ENCODE peak calls at places on chromosomes 7 and 10, in six cellular contexts. V is lower lobe of right lung; I is neuronal stem cell; C is CD8-positive, alpha-beta memory T cell; R is GM23248; H is astrocyte. B is an unnamed sample. For H3K4me1, the result is how much of the 10 kb centered on the place peaks cover.

GRCh38 chr7:93194368-93194767 is 31.9 kb downstream of the HEPACAM2 start:
- DNase-seq in V (no peak), I (no peak), C (no peak), R (peak), H (peak), B (peak)

GRCh38 chr10:110212119-110213006 is 5.0 kb downstream of the MXI1 start:
- DNase-seq in V (peak), I (no peak), C (peak), R (peak), H (no peak), B (peak)

GRCh38 chr10:525565-526315 is 163.7 kb downstream of the DIP2C start:
- DNase-seq in V (no peak), I (no peak), C (no peak), R (peak), H (peak), B (no peak)

GRCh38 chr10:80141696-80142460 is 9.3 kb downstream of the PLAC9 start:
- DNase-seq in V (no peak), I (no peak), C (no peak), R (no peak), H (no peak), B (no peak)

GRCh38 chr10:124285587-124286527 is 132.9 kb downstream of the OAT start:
- DNase-seq in V (no peak), I (no peak), C (no peak), R (peak), H (no peak), B (peak)

GRCh38 chr10:78267598-78267997 is 233.9 kb downstream of the RPS24 start:
- DNase-seq in V (no peak), I (no peak), C (no peak), R (peak), H (peak), B (peak)

GRCh38 chr7:117312593-117312992 is 10.3 kb downstream of the WNT2 start:
- DNase-seq in V (no peak), I (no peak), C (no peak), R (peak), H (no peak), B (peak)

GRCh38 chr10:124677871-124678565 is 66.2 kb downstream of the FAM53B start:
- DNase-seq in V (peak), I (no peak), C (no peak), R (peak), H (no peak), B (peak)

GRCh38 chr10:26824015-26824690 is 36.6 kb downstream of the ABI1 start:
- DNase-seq in V (no peak), I (no peak), C (no peak), R (no peak), H (no peak), B (no peak)

GRCh38 chr10:80161321-80162084 is 29.0 kb downstream of the PLAC9 start:
- DNase-seq in V (no peak), I (no peak), C (no peak), R (peak), H (no peak), B (peak)

GRCh38 chr7:107715531-107715930 is 28.4 kb upstream of the CBLL1 start:
- DNase-seq in V (no peak), I (no peak), C (no peak), R (no peak), H (peak), B (no peak)

GRCh38 chr7:107172318-107173032 is 3.7 kb downstream of the HBP1 start:
- DNase-seq in V (no peak), I (no peak), C (no peak), R (peak), H (no peak), B (no peak)

GRCh38 chr7:111672901-111673300 is 110.6 kb upstream of the IMMP2L start:
- DNase-seq in V (no peak), I (no peak), C (no peak), R (no peak), H (no peak), B (no peak)

GRCh38 chr7:66654275-66655112 is 25.8 kb downstream of the KCTD7 start:
- DNase-seq in V (peak), I (peak), C (peak), R (peak), H (peak), B (peak)

GRCh38 chr10:30189254-30189583 is 129.8 kb upstream of the JCAD start:
- DNase-seq in V (no peak), I (no peak), C (no peak), R (no peak), H (no peak), B (no peak)

GRCh38 chr10:62648941-62649340 is 155.6 kb upstream of the ADO start:
- DNase-seq in V (no peak), I (no peak), C (no peak), R (no peak), H (no peak), B (no peak)

GRCh38 chr7:30166841-30167235 is 32.1 kb downstream of the MTURN start:
- DNase-seq in V (no peak), I (no peak), C (no peak), R (no peak), H (no peak), B (no peak)

DNA sequence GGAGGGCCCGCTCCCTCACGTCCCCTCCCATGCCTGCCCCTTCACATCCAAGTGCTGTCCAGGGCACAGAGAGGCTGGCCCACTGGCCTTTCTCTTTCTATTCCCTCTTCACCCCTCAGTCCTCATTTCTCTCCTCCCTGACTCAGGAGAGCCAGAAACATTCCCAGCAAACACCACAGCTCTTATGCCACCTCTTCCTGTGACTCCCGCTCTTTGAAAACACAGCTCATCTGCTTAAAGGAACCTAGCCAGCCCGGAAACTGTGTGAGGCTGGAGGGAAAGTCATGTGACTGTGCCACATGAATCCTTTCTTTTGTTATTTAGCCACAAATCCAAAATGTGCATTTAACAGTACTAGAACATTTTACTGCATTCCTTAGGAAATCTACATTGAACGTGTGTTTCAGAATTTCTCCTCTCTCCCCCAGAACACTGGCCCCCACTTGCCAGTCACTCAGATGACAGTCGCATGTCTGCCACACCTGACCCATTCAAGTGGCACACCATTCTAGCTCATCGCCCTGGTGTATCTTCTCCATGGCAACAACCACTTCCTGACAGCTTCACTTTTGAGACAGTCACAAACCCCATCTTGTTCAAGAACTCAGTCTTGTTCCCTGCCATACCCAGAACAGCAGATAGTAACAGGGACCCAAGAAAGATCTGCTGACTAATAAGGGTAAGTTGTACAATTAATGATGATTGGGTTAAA is 42.8 kb downstream of the GRB10 start:
- DNase-seq in V (no peak), I (no peak), C (peak), R (peak), H (no peak), B (no peak)
- H3K4me3 ChIP-seq in V (no peak), I (no peak), C (peak), R (no peak), H (no peak), B (no peak)

DNA sequence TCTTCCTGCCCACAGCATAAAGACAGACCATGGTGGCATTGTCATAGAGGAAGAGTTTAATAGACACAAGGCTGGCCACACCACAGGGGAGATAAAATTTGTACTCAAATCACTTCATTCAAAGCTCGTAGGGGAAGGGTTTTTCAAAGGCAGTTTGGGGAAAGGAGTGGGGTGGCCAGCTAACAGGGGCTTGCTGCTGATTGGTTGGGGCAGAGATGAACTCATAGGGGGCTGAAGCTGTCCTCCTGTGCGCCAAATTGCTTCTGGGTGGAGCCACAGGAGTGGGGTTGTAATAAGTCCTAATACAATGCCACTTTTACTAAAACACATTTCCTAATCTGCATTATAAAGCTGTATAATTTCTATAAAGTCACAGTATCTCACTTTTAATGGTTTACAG is 22.5 kb downstream of the PDZD8 start:
- DNase-seq in V (no peak), I (no peak), C (no peak), R (no peak), H (no peak), B (no peak)
- H3K4me1 ChIP-seq in V (under half), I (under half), C (under half), R (under half), H (under half), B (under half)

GRCh38 chr7:51317582-51317910 is 937 bp upstream of the COBL start:
- DNase-seq in V (no peak), I (no peak), C (no peak), R (no peak), H (no peak), B (no peak)
- H3K4me3 ChIP-seq in V (peak), I (peak), C (no peak), R (no peak), H (no peak), B (no peak)

DNA sequence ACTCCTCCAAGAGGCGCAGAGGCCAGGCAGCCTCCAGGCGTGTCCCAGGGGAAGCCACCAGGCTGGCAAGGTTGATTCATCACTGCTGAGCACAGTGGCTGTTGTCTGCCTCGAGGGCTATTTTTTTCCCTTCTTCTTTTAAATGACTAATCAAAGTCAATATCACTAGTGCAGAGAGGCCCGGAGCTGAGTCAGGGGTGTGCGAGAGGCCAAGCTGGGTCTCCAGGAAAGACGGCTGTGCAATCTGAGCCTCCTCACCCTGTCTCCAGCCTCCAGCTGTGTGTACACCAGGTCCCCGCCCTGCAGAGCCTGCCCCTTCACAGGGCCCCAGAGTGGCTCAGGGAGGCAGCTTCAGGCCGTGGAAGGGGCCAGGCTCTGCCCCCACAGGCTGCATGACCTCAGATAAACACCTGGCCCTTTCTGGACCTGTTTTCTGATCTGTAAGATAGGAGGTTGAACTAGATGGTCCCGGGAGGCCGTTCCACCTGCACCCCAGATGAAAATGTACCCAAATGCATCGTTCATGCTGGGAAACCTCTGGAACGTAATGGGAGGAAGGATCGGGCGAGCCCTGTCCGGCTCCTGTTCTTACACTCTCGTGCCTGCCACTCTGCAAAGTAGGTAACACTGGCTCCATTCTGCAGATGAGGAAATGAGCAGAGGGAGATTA is 3.7 kb downstream of the STX1A start:
- DNase-seq in V (no peak), I (no peak), C (no peak), R (peak), H (peak), B (peak)
- H3K4me1 ChIP-seq in V (under half), I (under half), C (under half), R (under half), H (under half), B (under half)

GRCh38 chr10:43027331-43027955 is 49.4 kb upstream of the RET start:
- DNase-seq in V (no peak), I (no peak), C (no peak), R (no peak), H (no peak), B (no peak)
- H3K4me3 ChIP-seq in V (no peak), I (peak), C (no peak), R (no peak), H (no peak), B (no peak)

GRCh38 chr7:130353196-130353595 is 8.6 kb downstream of the CPA5 start:
- DNase-seq in V (no peak), I (no peak), C (no peak), R (no peak), H (no peak), B (no peak)
- H3K4me1 ChIP-seq in V (under half), I (under half), C (under half), R (under half), H (under half), B (half or more)

GRCh38 chr7:128741491-128741890 is 2.3 kb downstream of the CALU start:
- DNase-seq in V (no peak), I (no peak), C (no peak), R (peak), H (no peak), B (peak)
- H3K4me3 ChIP-seq in V (no peak), I (no peak), C (no peak), R (peak), H (peak), B (peak)